ENCODE peak calls at places on chromosomes 2 and 18, in nine cellular contexts. One of them, this sample, is unnamed.

GRCh38 chr2:155393406-155393805 is 694.9 kb downstream of the KCNJ3 start:
- DNase-seq in neural progenitor cell: no peak
- DNase-seq in hepatocyte: no peak
- DNase-seq in nephron progenitor cell: no peak
- DNase-seq in choroid plexus epithelial cell: no peak
- DNase-seq in Peyer's patch: no peak
- DNase-seq in PC-9: no peak
- DNase-seq in fibroblast of lung: no peak
- DNase-seq in psoas muscle: no peak
- DNase-seq in this sample: no peak

GRCh38 chr2:16952805-16953204 is 287.2 kb upstream of the CYRIA start:
- DNase-seq in neural progenitor cell: no peak
- DNase-seq in hepatocyte: no peak
- DNase-seq in nephron progenitor cell: no peak
- DNase-seq in choroid plexus epithelial cell: no peak
- DNase-seq in Peyer's patch: no peak
- DNase-seq in PC-9: no peak
- DNase-seq in fibroblast of lung: no peak
- DNase-seq in psoas muscle: no peak
- DNase-seq in this sample: no peak

GRCh38 chr2:169276045-169276444 is 86.3 kb downstream of the LRP2 start:
- DNase-seq in neural progenitor cell: no peak
- DNase-seq in hepatocyte: no peak
- DNase-seq in nephron progenitor cell: no peak
- DNase-seq in choroid plexus epithelial cell: peak
- DNase-seq in Peyer's patch: no peak
- DNase-seq in PC-9: no peak
- DNase-seq in fibroblast of lung: no peak
- DNase-seq in psoas muscle: no peak
- DNase-seq in this sample: no peak

GRCh38 chr18:59733411-59733810 is 36.2 kb upstream of the CCBE1 start:
- DNase-seq in neural progenitor cell: no peak
- DNase-seq in hepatocyte: no peak
- DNase-seq in nephron progenitor cell: no peak
- DNase-seq in choroid plexus epithelial cell: no peak
- DNase-seq in Peyer's patch: no peak
- DNase-seq in PC-9: no peak
- DNase-seq in fibroblast of lung: no peak
- DNase-seq in psoas muscle: no peak
- DNase-seq in this sample: no peak

GRCh38 chr2:114507744-114508143 is 65.3 kb downstream of the DPP10 start:
- DNase-seq in neural progenitor cell: no peak
- DNase-seq in hepatocyte: no peak
- DNase-seq in nephron progenitor cell: no peak
- DNase-seq in choroid plexus epithelial cell: no peak
- DNase-seq in Peyer's patch: no peak
- DNase-seq in PC-9: no peak
- DNase-seq in fibroblast of lung: no peak
- DNase-seq in psoas muscle: no peak
- DNase-seq in this sample: no peak

GRCh38 chr2:71226391-71226964 is 425 bp downstream of the PAIP2B start:
- DNase-seq in neural progenitor cell: peak
- DNase-seq in hepatocyte: peak
- DNase-seq in nephron progenitor cell: peak
- DNase-seq in choroid plexus epithelial cell: no peak
- DNase-seq in Peyer's patch: peak
- DNase-seq in PC-9: no peak
- DNase-seq in fibroblast of lung: no peak
- DNase-seq in psoas muscle: peak
- DNase-seq in this sample: no peak

GRCh38 chr18:7815797-7816196 is 248.7 kb downstream of the PTPRM start:
- DNase-seq in neural progenitor cell: no peak
- DNase-seq in hepatocyte: no peak
- DNase-seq in nephron progenitor cell: no peak
- DNase-seq in choroid plexus epithelial cell: no peak
- DNase-seq in Peyer's patch: no peak
- DNase-seq in PC-9: no peak
- DNase-seq in fibroblast of lung: no peak
- DNase-seq in psoas muscle: no peak
- DNase-seq in this sample: no peak

GRCh38 chr18:9147440-9148238 is 11.1 kb downstream of the ANKRD12 start:
- DNase-seq in neural progenitor cell: peak
- DNase-seq in hepatocyte: peak
- DNase-seq in nephron progenitor cell: peak
- DNase-seq in choroid plexus epithelial cell: peak
- DNase-seq in Peyer's patch: peak
- DNase-seq in PC-9: peak
- DNase-seq in fibroblast of lung: peak
- DNase-seq in psoas muscle: no peak
- DNase-seq in this sample: peak

GRCh38 chr2:237253046-237253723 is 160.8 kb downstream of the COL6A3 start:
- DNase-seq in neural progenitor cell: no peak
- DNase-seq in hepatocyte: no peak
- DNase-seq in nephron progenitor cell: no peak
- DNase-seq in choroid plexus epithelial cell: no peak
- DNase-seq in Peyer's patch: no peak
- DNase-seq in PC-9: peak
- DNase-seq in fibroblast of lung: no peak
- DNase-seq in psoas muscle: no peak
- DNase-seq in this sample: no peak

GRCh38 chr18:12102136-12102842 is 8.6 kb downstream of the ANKRD62 start:
- DNase-seq in neural progenitor cell: no peak
- DNase-seq in hepatocyte: no peak
- DNase-seq in nephron progenitor cell: no peak
- DNase-seq in choroid plexus epithelial cell: no peak
- DNase-seq in Peyer's patch: no peak
- DNase-seq in PC-9: no peak
- DNase-seq in fibroblast of lung: no peak
- DNase-seq in psoas muscle: no peak
- DNase-seq in this sample: no peak

GRCh38 chr2:53964237-53964952 is 6.4 kb downstream of the PSME4 start:
- DNase-seq in neural progenitor cell: no peak
- DNase-seq in hepatocyte: no peak
- DNase-seq in nephron progenitor cell: no peak
- DNase-seq in choroid plexus epithelial cell: peak
- DNase-seq in Peyer's patch: no peak
- DNase-seq in PC-9: no peak
- DNase-seq in fibroblast of lung: no peak
- DNase-seq in psoas muscle: no peak
- DNase-seq in this sample: no peak

DNA sequence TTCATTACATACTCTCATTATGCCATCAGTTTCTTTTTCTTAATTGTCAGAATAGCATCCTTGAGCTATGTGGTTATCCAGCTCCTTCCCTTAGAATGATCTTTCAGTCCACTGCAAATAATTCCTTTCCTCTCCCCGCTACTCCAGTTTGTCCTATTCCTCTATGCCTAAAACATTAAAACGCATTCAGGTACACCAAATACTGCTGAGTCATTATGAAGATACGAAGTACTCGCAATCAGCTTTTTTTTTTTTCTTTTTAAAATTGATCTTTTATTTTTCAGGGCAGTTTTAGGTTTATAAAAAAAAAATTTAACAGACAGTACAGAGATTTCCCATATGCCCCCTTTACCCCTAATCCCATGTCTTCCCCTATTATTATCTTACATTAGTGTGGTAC is 164.8 kb upstream of the TMEM200C start:
- DNase-seq in neural progenitor cell: no peak
- DNase-seq in hepatocyte: no peak
- DNase-seq in nephron progenitor cell: no peak
- DNase-seq in choroid plexus epithelial cell: no peak
- DNase-seq in Peyer's patch: no peak
- DNase-seq in PC-9: no peak
- DNase-seq in fibroblast of lung: no peak
- DNase-seq in psoas muscle: no peak
- DNase-seq in this sample: no peak
- TF ChIP-seq CTCF in neural progenitor cell: no peak
- TF ChIP-seq CTCF in hepatocyte: no peak
- TF ChIP-seq CTCF in nephron progenitor cell: no peak
- TF ChIP-seq CTCF in choroid plexus epithelial cell: no peak
- TF ChIP-seq CTCF in Peyer's patch: no peak
- TF ChIP-seq CTCF in PC-9: no peak
- TF ChIP-seq CTCF in fibroblast of lung: no peak
- TF ChIP-seq CTCF in psoas muscle: no peak
- TF ChIP-seq CTCF in this sample: no peak

GRCh38 chr2:174048238-174048637 is 83.1 kb upstream of the SP3 start:
- DNase-seq in neural progenitor cell: no peak
- DNase-seq in hepatocyte: no peak
- DNase-seq in nephron progenitor cell: no peak
- DNase-seq in choroid plexus epithelial cell: no peak
- DNase-seq in Peyer's patch: no peak
- DNase-seq in PC-9: no peak
- DNase-seq in fibroblast of lung: no peak
- DNase-seq in psoas muscle: no peak
- DNase-seq in this sample: no peak
- TF ChIP-seq CTCF in neural progenitor cell: peak
- TF ChIP-seq CTCF in hepatocyte: no peak
- TF ChIP-seq CTCF in nephron progenitor cell: no peak
- TF ChIP-seq CTCF in choroid plexus epithelial cell: peak
- TF ChIP-seq CTCF in Peyer's patch: peak
- TF ChIP-seq CTCF in PC-9: no peak
- TF ChIP-seq CTCF in fibroblast of lung: no peak
- TF ChIP-seq CTCF in psoas muscle: no peak
- TF ChIP-seq CTCF in this sample: no peak

GRCh38 chr18:37085362-37085761 is 256.4 kb downstream of the KIAA1328 start:
- DNase-seq in neural progenitor cell: no peak
- DNase-seq in hepatocyte: no peak
- DNase-seq in nephron progenitor cell: no peak
- DNase-seq in choroid plexus epithelial cell: no peak
- DNase-seq in Peyer's patch: no peak
- DNase-seq in PC-9: no peak
- DNase-seq in fibroblast of lung: no peak
- DNase-seq in psoas muscle: no peak
- DNase-seq in this sample: no peak
- TF ChIP-seq CTCF in neural progenitor cell: no peak
- TF ChIP-seq CTCF in hepatocyte: no peak
- TF ChIP-seq CTCF in nephron progenitor cell: no peak
- TF ChIP-seq CTCF in choroid plexus epithelial cell: no peak
- TF ChIP-seq CTCF in Peyer's patch: no peak
- TF ChIP-seq CTCF in PC-9: no peak
- TF ChIP-seq CTCF in fibroblast of lung: no peak
- TF ChIP-seq CTCF in psoas muscle: no peak
- TF ChIP-seq CTCF in this sample: no peak

GRCh38 chr2:98188351-98189046 is 101.5 kb downstream of the VWA3B start:
- DNase-seq in neural progenitor cell: no peak
- DNase-seq in hepatocyte: no peak
- DNase-seq in nephron progenitor cell: no peak
- DNase-seq in choroid plexus epithelial cell: peak
- DNase-seq in Peyer's patch: no peak
- DNase-seq in PC-9: peak
- DNase-seq in fibroblast of lung: peak
- DNase-seq in psoas muscle: no peak
- DNase-seq in this sample: no peak
- TF ChIP-seq CTCF in neural progenitor cell: no peak
- TF ChIP-seq CTCF in hepatocyte: no peak
- TF ChIP-seq CTCF in nephron progenitor cell: no peak
- TF ChIP-seq CTCF in choroid plexus epithelial cell: peak
- TF ChIP-seq CTCF in Peyer's patch: peak
- TF ChIP-seq CTCF in PC-9: peak
- TF ChIP-seq CTCF in fibroblast of lung: no peak
- TF ChIP-seq CTCF in psoas muscle: peak
- TF ChIP-seq CTCF in this sample: no peak

GRCh38 chr2:32926708-32927084 is 20.1 kb upstream of the LTBP1 start:
- DNase-seq in neural progenitor cell: peak
- DNase-seq in hepatocyte: peak
- DNase-seq in nephron progenitor cell: no peak
- DNase-seq in choroid plexus epithelial cell: peak
- DNase-seq in Peyer's patch: no peak
- DNase-seq in PC-9: no peak
- DNase-seq in fibroblast of lung: peak
- DNase-seq in psoas muscle: no peak
- DNase-seq in this sample: no peak
- TF ChIP-seq CTCF in neural progenitor cell: no peak
- TF ChIP-seq CTCF in hepatocyte: no peak
- TF ChIP-seq CTCF in nephron progenitor cell: no peak
- TF ChIP-seq CTCF in choroid plexus epithelial cell: no peak
- TF ChIP-seq CTCF in Peyer's patch: no peak
- TF ChIP-seq CTCF in PC-9: no peak
- TF ChIP-seq CTCF in fibroblast of lung: no peak
- TF ChIP-seq CTCF in psoas muscle: no peak
- TF ChIP-seq CTCF in this sample: no peak

GRCh38 chr18:45850021-45850420 is 24.5 kb downstream of the SIGLEC15 start:
- DNase-seq in neural progenitor cell: peak
- DNase-seq in hepatocyte: no peak
- DNase-seq in nephron progenitor cell: peak
- DNase-seq in choroid plexus epithelial cell: peak
- DNase-seq in Peyer's patch: no peak
- DNase-seq in PC-9: no peak
- DNase-seq in fibroblast of lung: no peak
- DNase-seq in psoas muscle: no peak
- DNase-seq in this sample: no peak
- TF ChIP-seq CTCF in neural progenitor cell: peak
- TF ChIP-seq CTCF in hepatocyte: peak
- TF ChIP-seq CTCF in nephron progenitor cell: peak
- TF ChIP-seq CTCF in choroid plexus epithelial cell: peak
- TF ChIP-seq CTCF in Peyer's patch: no peak
- TF ChIP-seq CTCF in PC-9: peak
- TF ChIP-seq CTCF in fibroblast of lung: peak
- TF ChIP-seq CTCF in psoas muscle: no peak
- TF ChIP-seq CTCF in this sample: peak

GRCh38 chr2:130768191-130768855 is 13.0 kb downstream of the AMER3 start:
- DNase-seq in neural progenitor cell: no peak
- DNase-seq in hepatocyte: no peak
- DNase-seq in nephron progenitor cell: no peak
- DNase-seq in choroid plexus epithelial cell: no peak
- DNase-seq in Peyer's patch: no peak
- DNase-seq in PC-9: no peak
- DNase-seq in fibroblast of lung: no peak
- DNase-seq in psoas muscle: no peak
- DNase-seq in this sample: no peak
- TF ChIP-seq CTCF in neural progenitor cell: peak
- TF ChIP-seq CTCF in hepatocyte: no peak
- TF ChIP-seq CTCF in nephron progenitor cell: no peak
- TF ChIP-seq CTCF in choroid plexus epithelial cell: no peak
- TF ChIP-seq CTCF in Peyer's patch: no peak
- TF ChIP-seq CTCF in PC-9: peak
- TF ChIP-seq CTCF in fibroblast of lung: no peak
- TF ChIP-seq CTCF in psoas muscle: no peak
- TF ChIP-seq CTCF in this sample: no peak

This sample was measured in AG09319.